ENCODE peak calls at places on chromosomes 6 and 20, in four cellular contexts. K, V, D and I are unnamed samples.
A peak's percentile ranks its signal among the peaks of the same experiment; 100 is the strongest.

GRCh38 chr20:19864130-19864529 is 106.1 kb downstream of the RIN2 start:
- DNase-seq in V (no peak), K (no peak), D (no peak), I (no peak)

GRCh38 chr6:163904161-163904560 is 489.6 kb downstream of the QKI start:
- DNase-seq in V (no peak), K (no peak), D (no peak), I (no peak)

GRCh38 chr6:105753184-105754097 is 332.7 kb upstream of the PRDM1 start:
- DNase-seq in K (no peak), V (peak; percentile 50), D (no peak), I (no peak)

GRCh38 chr20:8414611-8415274 is 282.7 kb downstream of the PLCB1 start:
- DNase-seq in D (no peak), V (peak; percentile 80), K (no peak), I (no peak)

GRCh38 chr6:157236040-157236725 is 87.1 kb downstream of the TMEM242 start:
- DNase-seq in V (no peak), K (peak; percentile 43), D (no peak), I (no peak)

GRCh38 chr20:49642808-49643207 is 70.9 kb downstream of the B4GALT5 start:
- DNase-seq in D (no peak), K (no peak), V (no peak), I (no peak)

GRCh38 chr6:79872303-79872702 is 75.0 kb downstream of the ELOVL4 start:
- DNase-seq in K (no peak), V (no peak), D (no peak), I (no peak)

GRCh38 chr6:106927531-106928398 is 46.8 kb downstream of the CD24 start:
- DNase-seq in D (peak; percentile 68), V (peak; percentile 22), K (no peak), I (peak; percentile 43)

GRCh38 chr6:141874930-141875602 is 257.7 kb upstream of the GJE1 start:
- DNase-seq in D (no peak), V (peak; percentile 70), K (no peak), I (no peak)

GRCh38 chr6:37258405-37258704 is 411 bp upstream of the TMEM217 start:
- DNase-seq in V (no peak), D (no peak), K (no peak), I (no peak)

GRCh38 chr6:150491131-150491795 is 108.4 kb upstream of the PLEKHG1 start:
- DNase-seq in K (no peak), V (no peak), D (no peak), I (peak; percentile 77)

GRCh38 chr20:24662756-24663399 is 193.4 kb downstream of the SYNDIG1 start:
- DNase-seq in K (no peak), V (peak; percentile 67), D (no peak), I (no peak)

GRCh38 chr6:135722679-135723078 is 128.8 kb upstream of the PDE7B start:
- DNase-seq in V (peak; percentile 81), K (no peak), D (no peak), I (peak; percentile 89)

GRCh38 chr20:22420116-22420598 is 164.2 kb downstream of the FOXA2 start:
- DNase-seq in K (no peak), V (no peak), D (no peak), I (no peak)

GRCh38 chr20:47706345-47706744 is 78.9 kb downstream of the SULF2 start:
- DNase-seq in V (no peak), D (no peak), K (no peak), I (no peak)

GRCh38 chr6:116287668-116288282 is 8.0 kb upstream of the TSPYL1 start:
- DNase-seq in K (no peak), V (peak; percentile 79), D (no peak), I (peak; percentile 59)

GRCh38 chr20:19314619-19315018 is 102.2 kb downstream of the SLC24A3 start:
- DNase-seq in D (no peak), V (no peak), K (no peak), I (no peak)

GRCh38 chr6:135251964-135252429 is 70.9 kb downstream of the MYB start:
- DNase-seq in K (no peak), D (no peak), V (no peak), I (no peak)

GRCh38 chr20:33650753-33651561 is 11.2 kb upstream of the C20orf144 start:
- DNase-seq in K (no peak), V (no peak), D (no peak), I (no peak)